ENCODE peak calls at places on chromosomes 1 and 21, in four cellular contexts. V is endodermal cell, X is left lung, F is pancreas. N is an unnamed sample. For H3K4me1 and H3K27me3, the result is how much of the 10 kb centered on the place peaks cover.

GRCh38 chr1:179016694-179017382 is 8.9 kb upstream of the FAM20B start:
- DNase-seq in V (no peak), F (peak), X (peak), N (no peak)

GRCh38 chr1:118484893-118485292 is 299.9 kb upstream of the SPAG17 start:
- DNase-seq in V (no peak), F (no peak), X (no peak), N (no peak)

GRCh38 chr1:34199927-34200326 is 23.2 kb downstream of the C1orf94 start:
- DNase-seq in V (no peak), F (no peak), X (no peak), N (no peak)

GRCh38 chr1:112518186-112518585 is 9.4 kb downstream of the WNT2B start:
- DNase-seq in V (no peak), F (no peak), X (no peak), N (no peak)

GRCh38 chr1:227888404-227889046 is 59.2 kb downstream of the WNT9A start:
- DNase-seq in F (no peak), V (no peak), X (peak), N (peak)

GRCh38 chr1:208233546-208233945 is 10.6 kb downstream of the PLXNA2 start:
- DNase-seq in F (peak), X (peak), V (peak), N (no peak)

GRCh38 chr1:46587072-46587471 is 17.0 kb downstream of the MKNK1 start:
- DNase-seq in X (peak), F (no peak), V (no peak), N (no peak)

GRCh38 chr1:39266269-39266668 is 61.8 kb downstream of the MACF1 start:
- DNase-seq in V (no peak), F (no peak), X (no peak), N (no peak)

GRCh38 chr1:203506821-203507220 is 12.9 kb downstream of the OPTC start:
- DNase-seq in V (no peak), X (no peak), F (no peak), N (no peak)

DNA sequence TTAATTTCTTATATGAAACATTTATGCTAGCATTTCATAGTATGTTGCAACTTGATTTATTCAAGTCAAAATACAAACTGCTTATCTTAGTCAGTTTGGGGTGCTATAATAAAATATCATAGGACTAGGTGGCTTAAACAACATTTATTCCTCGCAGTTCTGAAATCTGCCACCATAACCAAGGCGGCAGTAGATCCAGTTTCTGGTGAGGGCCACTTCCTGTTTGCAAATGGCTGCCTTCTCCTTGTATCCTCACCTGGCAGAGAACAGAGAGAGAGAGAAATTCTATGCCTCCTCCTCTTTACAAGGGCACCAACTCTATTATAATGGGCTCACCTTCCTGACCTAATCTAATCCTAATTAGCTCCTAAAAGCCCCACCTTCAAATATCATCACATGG is 76.1 kb upstream of the RGS2 start:
- DNase-seq in F (no peak), V (no peak), X (no peak), N (no peak)
- H3K4me1 ChIP-seq in F (under half), V (under half), X (under half), N (under half)

GRCh38 chr1:13516606-13517005 is 2.8 kb upstream of the LRRC38 start:
- DNase-seq in X (no peak), F (no peak), V (no peak), N (no peak)
- H3K27me3 ChIP-seq in X (half or more), F (under half), V (half or more), N (under half)

GRCh38 chr21:44845418-44846200 is 27.7 kb upstream of the SUMO3 start:
- DNase-seq in F (peak), V (peak), X (peak), N (no peak)
- H3K4me1 ChIP-seq in F (under half), V (under half), X (under half), N (under half)

GRCh38 chr1:68046885-68047658 is 3.4 kb downstream of the DIRAS3 start:
- DNase-seq in V (no peak), F (no peak), X (no peak), N (no peak)

GRCh38 chr1:68045511-68046180 is 4.8 kb downstream of the DIRAS3 start:
- DNase-seq in X (no peak), V (no peak), F (no peak), N (no peak)

GRCh38 chr1:68046423-68046822 is 4.0 kb downstream of the DIRAS3 start:
- DNase-seq in X (no peak), F (no peak), V (no peak), N (no peak)

GRCh38 chr1:68049941-68050878 is at the start of gene DIRAS3:
- DNase-seq in F (peak), X (peak), V (peak), N (no peak)

DNA sequence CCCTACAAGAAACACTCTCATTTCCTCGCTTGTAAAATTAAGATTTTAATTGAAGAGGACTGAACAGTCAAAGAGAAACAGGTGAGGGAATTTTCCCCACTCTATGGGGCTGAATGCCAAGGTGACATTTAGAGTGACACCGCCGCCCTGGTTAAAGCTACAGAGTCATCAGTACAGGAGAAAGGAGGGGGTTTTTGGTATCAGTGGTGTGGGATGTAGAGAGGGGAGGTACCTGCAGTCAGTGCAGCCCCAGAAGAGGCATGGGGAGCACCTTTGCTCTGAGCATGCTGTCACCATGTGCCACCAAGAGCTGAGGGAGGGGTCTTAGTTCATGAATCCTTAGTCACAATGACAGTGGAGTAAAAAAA is 2.8 kb downstream of the DIRAS3 start:
- DNase-seq in V (no peak), X (no peak), F (no peak), N (no peak)
- H3K27me3 ChIP-seq in V (under half), X (under half), F (under half), N (under half)

GRCh38 chr21:21332492-21332891 is 334.3 kb downstream of the NCAM2 start:
- DNase-seq in V (no peak), F (no peak), X (no peak), N (no peak)
- H3K4me1 ChIP-seq in V (under half), F (under half), X (under half), N (under half)

GRCh38 chr1:215767761-215768160 is 200.7 kb downstream of the KCTD3 start:
- DNase-seq in V (no peak), F (no peak), X (no peak), N (no peak)

GRCh38 chr1:215766521-215766920 is 199.4 kb downstream of the KCTD3 start:
- DNase-seq in X (no peak), F (no peak), V (no peak), N (no peak)

GRCh38 chr1:215768303-215768702 is 201.2 kb downstream of the KCTD3 start:
- DNase-seq in F (no peak), V (no peak), X (no peak), N (no peak)
- H3K27me3 ChIP-seq in F (under half), V (under half), X (under half), N (under half)

DNA sequence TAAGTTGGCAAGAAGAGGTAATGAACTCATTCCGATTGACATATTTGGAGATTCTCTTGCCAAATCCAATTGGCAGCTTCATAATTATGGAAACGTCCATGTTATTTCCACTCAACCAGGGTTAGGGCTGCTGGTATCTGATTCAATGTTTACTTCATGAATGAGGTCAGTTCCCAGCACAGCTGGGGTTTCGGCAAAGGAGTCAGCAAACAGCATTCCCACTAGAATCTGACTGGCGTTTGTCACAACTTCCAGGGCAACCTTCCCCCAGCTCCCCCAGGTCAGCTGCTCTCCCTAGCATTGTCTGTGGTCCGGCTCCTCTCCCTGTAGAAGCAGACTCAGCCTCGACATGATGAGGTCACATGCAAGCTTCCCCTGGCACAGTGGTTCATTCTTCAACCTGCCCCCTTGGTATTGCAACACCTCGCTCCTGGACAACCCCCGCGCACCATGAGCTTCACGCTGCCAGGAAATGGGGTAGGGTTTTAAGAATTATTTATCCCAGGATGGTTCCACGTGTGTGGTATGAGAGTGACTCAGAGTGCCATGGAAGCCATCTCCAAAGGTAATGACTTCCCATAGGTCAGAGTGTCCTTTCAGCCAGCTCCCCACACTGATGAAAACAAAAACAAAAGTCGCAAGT is 100.7 kb upstream of the SLC25A33 start:
- DNase-seq in V (peak), F (peak), X (no peak), N (peak)
- H3K4me1 ChIP-seq in V (under half), F (half or more), X (under half), N (half or more)

DNA sequence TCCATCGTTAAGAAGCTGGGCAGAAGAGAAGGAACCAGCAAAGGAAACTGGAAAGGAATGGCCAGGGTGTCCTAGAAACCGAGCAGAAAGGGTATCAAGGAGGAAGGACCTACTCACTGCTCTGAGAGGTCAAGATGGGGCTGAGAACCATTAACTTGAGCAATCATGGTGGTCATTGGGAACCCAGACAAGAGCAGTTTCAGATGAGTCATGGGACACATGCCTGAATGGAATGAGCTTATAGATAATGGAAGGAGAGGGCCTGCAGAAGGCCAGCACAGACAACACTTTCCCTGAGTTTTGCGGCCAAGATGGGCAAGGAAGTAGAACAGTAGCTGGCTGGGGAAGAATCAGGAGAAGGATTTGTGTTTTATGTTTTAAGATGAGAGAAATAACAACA is 383.2 kb downstream of the KIF26B start:
- DNase-seq in F (no peak), X (no peak), V (peak), N (no peak)
- H3K27me3 ChIP-seq in F (under half), X (under half), V (under half), N (under half)

DNA sequence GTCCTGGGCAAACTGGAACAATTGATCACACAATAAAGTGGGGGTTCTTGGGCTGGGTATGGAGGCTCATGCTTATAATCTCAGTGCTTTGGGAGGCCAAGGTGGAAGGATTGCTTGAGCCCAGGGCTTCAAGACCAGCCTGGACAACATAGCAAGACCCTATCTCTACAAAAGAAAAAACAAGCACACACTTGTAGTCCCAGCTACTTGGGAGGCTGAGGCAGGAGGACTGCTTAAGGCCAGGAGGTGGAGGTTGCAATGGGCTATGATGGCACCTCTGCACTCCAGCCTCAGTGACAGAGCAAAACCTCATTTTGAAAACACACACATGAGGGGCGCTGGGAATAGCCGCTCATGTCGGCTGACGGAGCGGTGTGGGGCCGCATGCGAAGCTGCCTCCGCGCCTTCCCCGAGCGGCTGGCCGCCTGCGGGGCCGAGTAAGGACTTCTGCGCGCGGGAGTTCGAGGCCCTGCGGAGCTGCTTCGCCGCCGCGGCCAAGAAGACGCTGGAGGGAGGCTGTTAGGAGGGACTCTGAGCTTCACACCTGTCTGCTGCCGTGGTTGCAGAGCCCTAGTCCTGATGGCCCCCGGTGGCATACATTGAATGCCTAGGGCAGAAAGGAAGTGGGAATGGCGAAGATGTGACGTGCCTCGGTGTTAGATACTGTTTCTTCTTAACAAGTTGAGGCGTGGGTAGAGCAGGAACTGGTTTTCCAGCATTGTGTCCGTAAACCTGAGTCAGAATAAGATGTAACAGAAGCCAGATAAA is 59.5 kb downstream of the ACBD3 start:
- DNase-seq in V (peak), F (peak), X (no peak), N (no peak)
- H3K4me1 ChIP-seq in V (under half), F (under half), X (under half), N (under half)

DNA sequence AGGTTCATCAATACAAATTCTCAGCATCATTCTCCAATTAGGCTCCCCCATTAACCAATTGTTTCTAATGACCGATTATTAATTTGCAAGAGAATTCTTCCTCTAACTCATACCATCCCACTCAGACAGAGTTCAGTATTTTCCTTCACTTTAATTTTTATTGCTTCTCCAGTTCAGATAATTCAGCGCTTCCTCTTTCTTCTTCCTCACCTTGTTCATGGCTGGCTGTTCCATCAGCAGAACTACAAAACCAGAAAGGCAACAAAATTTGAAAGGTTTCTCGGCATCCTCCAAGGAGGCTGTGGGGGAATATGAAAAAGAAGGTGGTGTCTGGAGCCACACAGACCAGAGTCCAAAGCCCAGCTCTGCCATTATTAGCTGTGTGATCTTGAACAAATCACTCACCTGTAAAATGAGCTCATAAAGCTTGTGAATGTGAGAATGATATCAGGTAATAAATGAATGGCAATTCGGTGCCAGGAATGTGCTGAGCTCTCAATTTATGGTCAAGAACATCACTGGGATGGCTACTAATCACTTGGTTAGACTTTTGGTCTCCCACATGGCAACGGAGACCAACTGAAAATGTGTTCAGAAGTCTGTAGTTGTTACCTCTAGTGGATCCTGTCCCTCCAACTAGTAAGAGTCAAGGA is 11.7 kb upstream of the ZNF436 start:
- DNase-seq in V (no peak), F (no peak), X (no peak), N (no peak)
- H3K27me3 ChIP-seq in V (under half), F (under half), X (under half), N (under half)